ENCODE peak calls at places on chromosomes 4 and X, in seven cellular contexts. A is GM12891; N is H7; X is transverse colon; L is head of caudate nucleus; H is CD8-positive, alpha-beta T cell; U is GM04504. G is an unnamed sample.

GRCh38 chrX:39456894-39457600 is 640.7 kb downstream of the BCOR start:
- DNase-seq in N (no peak), U (no peak), L (no peak), A (no peak), H (no peak), X (no peak), G (no peak)

GRCh38 chr4:4461850-4462249 is 74.9 kb downstream of the NSG1 start:
- DNase-seq in N (no peak), L (peak), H (peak), X (peak), A (no peak), U (no peak), G (no peak)

GRCh38 chr4:130099159-130099558 is 1003.2 kb downstream of the C4orf33 start:
- DNase-seq in L (no peak), U (no peak), X (no peak), A (no peak), H (no peak), N (no peak), G (no peak)

GRCh38 chrX:150847088-150847487 is 51.4 kb downstream of the CD99L2 start:
- DNase-seq in U (no peak), X (no peak), H (no peak), L (no peak), N (no peak), A (no peak), G (no peak)

GRCh38 chrX:119655125-119655524 is 37.8 kb downstream of the SEPTIN6 start:
- DNase-seq in H (peak), N (no peak), A (no peak), L (no peak), X (no peak), U (peak), G (no peak)

GRCh38 chrX:20718592-20718991 is 451.9 kb upstream of the RPS6KA3 start:
- DNase-seq in U (no peak), L (peak), N (peak), A (no peak), H (no peak), X (no peak), G (no peak)

GRCh38 chr4:20761382-20761781 is 61.1 kb downstream of the PACRGL start:
- DNase-seq in L (no peak), U (no peak), H (no peak), N (peak), A (no peak), X (no peak), G (no peak)

GRCh38 chr4:162560073-162560472 is 396.3 kb upstream of the FSTL5 start:
- DNase-seq in N (no peak), X (no peak), U (no peak), H (no peak), A (no peak), L (no peak), G (no peak)

GRCh38 chrX:38583185-38583584 is 21.8 kb downstream of the TSPAN7 start:
- DNase-seq in N (no peak), U (no peak), A (no peak), X (no peak), L (no peak), H (no peak), G (no peak)

GRCh38 chr4:37904824-37905223 is 13.9 kb downstream of the TBC1D1 start:
- DNase-seq in H (no peak), A (no peak), L (no peak), U (no peak), N (no peak), X (no peak), G (no peak)

GRCh38 chrX:103275947-103276567 is 493 bp downstream of the TCEAL5 start:
- DNase-seq in X (no peak), L (peak), H (no peak), U (no peak), N (peak), A (no peak), G (no peak)

GRCh38 chrX:140360284-140360683 is 144.6 kb downstream of the SOX3 start:
- DNase-seq in X (no peak), H (no peak), N (no peak), L (no peak), U (no peak), A (no peak), G (no peak)

GRCh38 chrX:113747274-113747973 is 836.5 kb upstream of the HTR2C start:
- DNase-seq in L (no peak), N (no peak), A (no peak), X (no peak), H (no peak), U (no peak), G (no peak)

GRCh38 chr4:181416966-181417365 is 826.2 kb upstream of the TENM3 start:
- DNase-seq in H (no peak), N (no peak), X (no peak), A (no peak), U (no peak), L (no peak), G (no peak)

GRCh38 chrX:137565921-137566745 is at the start of gene ZIC3:
- DNase-seq in X (peak), H (no peak), U (no peak), L (peak), N (peak), A (no peak), G (no peak)

GRCh38 chrX:118062048-118062789 is 54.4 kb downstream of the KLHL13 start:
- DNase-seq in L (no peak), U (no peak), N (no peak), A (no peak), H (no peak), X (no peak), G (no peak)

GRCh38 chr4:151675366-151676060 is 85.3 kb downstream of the GATB start:
- DNase-seq in A (no peak), H (no peak), X (no peak), U (no peak), N (no peak), L (no peak), G (no peak)

G was measured in HS-5.